ENCODE peak calls at places on chromosome 1, in five cellular contexts. Q is HepG2, L is K562, B is H1, J is GM12878. A is an unnamed sample.

GRCh38 chr1:168628807-168629206 is 52.4 kb downstream of the XCL1 start:
- DNase-seq in J (no peak), B (no peak), Q (no peak), L (no peak), A (peak)

GRCh38 chr1:243346481-243346880 is 90.6 kb downstream of the SDCCAG8 start:
- DNase-seq in J (no peak), B (no peak), L (no peak), Q (no peak), A (no peak)

GRCh38 chr1:101308935-101309333 is 72.1 kb downstream of the S1PR1 start:
- DNase-seq in L (no peak), J (no peak), Q (no peak), B (no peak), A (no peak)

GRCh38 chr1:113675299-113675698 is 84.0 kb downstream of the PHTF1 start:
- DNase-seq in L (no peak), B (no peak), Q (no peak), J (no peak), A (no peak)

GRCh38 chr1:56095924-56096655 is 483.3 kb downstream of the PLPP3 start:
- DNase-seq in Q (no peak), L (no peak), J (no peak), B (no peak), A (no peak)

GRCh38 chr1:233240367-233240766 is 55.2 kb downstream of the PCNX2 start:
- DNase-seq in B (no peak), Q (no peak), L (no peak), J (no peak), A (no peak)

GRCh38 chr1:9078949-9079500 is 9.6 kb upstream of the SLC2A5 start:
- DNase-seq in Q (no peak), L (no peak), B (no peak), J (no peak), A (no peak)

GRCh38 chr1:211352985-211353515 is 26.4 kb downstream of the TRAF5 start:
- DNase-seq in B (no peak), L (peak), Q (peak), J (no peak), A (peak)

GRCh38 chr1:119544165-119544762 is 37.3 kb downstream of the HSD3B1 start:
- DNase-seq in B (no peak), J (no peak), L (peak), Q (no peak), A (peak)

GRCh38 chr1:17678011-17678410 is 77.1 kb upstream of the ACTL8 start:
- DNase-seq in L (no peak), Q (no peak), J (no peak), B (no peak), A (no peak)

GRCh38 chr1:48960304-48960703 is 183.6 kb upstream of the BEND5 start:
- DNase-seq in L (no peak), J (no peak), B (no peak), Q (no peak), A (no peak)

GRCh38 chr1:22404486-22404885 is 47.2 kb upstream of the ZBTB40 start:
- DNase-seq in Q (no peak), B (no peak), L (no peak), J (no peak), A (no peak)

GRCh38 chr1:22399421-22400091 is 52.1 kb upstream of the ZBTB40 start:
- DNase-seq in L (no peak), B (no peak), J (no peak), Q (no peak), A (no peak)

GRCh38 chr1:22402336-22403053 is 49.2 kb upstream of the ZBTB40 start:
- DNase-seq in B (no peak), L (no peak), J (no peak), Q (no peak), A (no peak)

GRCh38 chr1:22398656-22399420 is 52.8 kb upstream of the ZBTB40 start:
- DNase-seq in Q (no peak), J (no peak), L (no peak), B (no peak), A (no peak)
- TF ChIP-seq SP1 in Q (no peak), J (no peak), L (no peak), B (no peak), A (no peak)

DNA sequence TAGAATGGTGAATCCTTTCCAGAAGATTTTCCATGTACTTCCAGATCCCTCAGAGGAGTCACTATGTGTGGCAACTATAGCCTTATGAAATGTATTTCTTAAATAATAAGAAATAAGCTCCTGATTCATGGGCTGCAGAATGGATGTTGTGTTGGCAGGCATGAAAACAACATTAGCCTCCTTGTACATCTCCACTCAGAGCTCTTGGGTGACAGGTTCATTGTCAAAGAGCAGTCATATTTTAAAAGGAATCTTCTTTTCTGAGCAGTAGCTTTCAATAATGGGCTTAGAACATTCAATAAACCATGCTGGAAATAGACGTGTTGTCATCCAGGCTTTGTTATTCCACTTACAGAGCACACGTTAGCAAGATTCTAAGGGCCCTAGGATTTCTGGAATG is 96.6 kb downstream of the CDC7 start:
- DNase-seq in L (no peak), B (no peak), Q (no peak), J (no peak), A (no peak)
- TF ChIP-seq POLR2AphosphoS5 in L (no peak), B (no peak), Q (no peak), J (no peak), A (no peak)

GRCh38 chr1:84307398-84307797 is 5.9 kb downstream of the SAMD13 start:
- DNase-seq in B (no peak), L (no peak), J (no peak), Q (no peak), A (no peak)
- TF ChIP-seq SP1 in B (no peak), L (no peak), J (no peak), Q (no peak), A (no peak)

GRCh38 chr1:227946624-227947424 is 908 bp downstream of the WNT9A start:
- DNase-seq in B (no peak), L (peak), J (no peak), Q (peak), A (peak)

GRCh38 chr1:227944931-227945890 is 2.5 kb downstream of the WNT9A start:
- DNase-seq in L (no peak), B (no peak), Q (no peak), J (no peak), A (no peak)

GRCh38 chr1:227944066-227944930 is 3.4 kb downstream of the WNT9A start:
- DNase-seq in Q (no peak), B (no peak), L (no peak), J (no peak), A (no peak)

GRCh38 chr1:227947425-227947677 is 381 bp downstream of the WNT9A start:
- DNase-seq in Q (no peak), B (no peak), J (no peak), L (no peak), A (no peak)

GRCh38 chr1:227945891-227946623 is 1.7 kb downstream of the WNT9A start:
- DNase-seq in Q (peak), J (no peak), L (peak), B (no peak), A (peak)
- TF ChIP-seq POLR2AphosphoS5 in Q (no peak), J (no peak), L (no peak), B (no peak), A (peak)

DNA sequence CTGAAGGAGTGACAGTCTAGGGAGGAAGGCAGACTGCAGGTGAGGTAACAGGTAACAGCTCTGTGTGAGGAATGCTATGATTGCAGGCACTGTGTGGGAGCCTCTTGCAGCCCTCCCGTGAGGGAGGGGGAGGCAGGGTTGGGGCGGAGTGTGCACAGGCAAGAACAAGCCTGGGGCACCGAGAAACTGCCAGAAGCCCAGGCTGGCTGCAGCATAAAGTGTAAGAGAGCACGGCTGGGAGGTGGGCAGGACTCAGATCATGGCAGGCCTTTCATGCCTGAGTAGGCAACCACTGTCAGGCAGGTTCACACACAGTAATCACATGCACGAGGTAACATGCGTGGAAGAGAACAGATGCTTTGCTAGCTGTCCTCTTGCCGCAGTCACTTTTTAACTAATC is 11.3 kb upstream of the RHEX start:
- DNase-seq in L (no peak), Q (no peak), B (no peak), J (no peak), A (no peak)
- TF ChIP-seq SP1 in L (no peak), Q (no peak), B (no peak), J (no peak), A (no peak)

A was measured in HCT116.